ENCODE peak calls at places on chromosomes 6 and 20, in five cellular contexts. L is left ventricle myocardium inferior, R is sigmoid colon, A is brain microvascular endothelial cell, J is heart left ventricle. T is an unnamed sample. For H3K36me3, the result is how much of the 10 kb centered on the place peaks cover.

GRCh38 chr20:8131598-8132014 is 460 bp upstream of the PLCB1 start:
- DNase-seq in J (no peak), R (no peak), A (peak), L (no peak), T (no peak)

GRCh38 chr6:130578713-130579112 is 212.9 kb downstream of the TMEM200A start:
- DNase-seq in L (no peak), J (no peak), R (no peak), A (no peak), T (no peak)

GRCh38 chr6:18154507-18155272 is at the start of gene TPMT:
- DNase-seq in R (peak), J (peak), L (no peak), A (peak), T (no peak)

GRCh38 chr6:28907394-28907793 is 16.4 kb downstream of the TRIM27 start:
- DNase-seq in J (no peak), R (no peak), L (no peak), A (peak), T (no peak)

GRCh38 chr6:52570291-52570700 is 6.6 kb downstream of the TRAM2 start:
- DNase-seq in J (peak), A (no peak), R (peak), L (no peak), T (peak)

GRCh38 chr6:134123666-134124208 is 71.3 kb upstream of the SLC2A12 start:
- DNase-seq in R (no peak), L (no peak), J (no peak), A (peak), T (peak)

GRCh38 chr20:62148908-62149314 is 5.3 kb downstream of the SS18L1 start:
- DNase-seq in R (no peak), L (no peak), A (no peak), J (no peak), T (no peak)

GRCh38 chr6:24927234-24927955 is 8.4 kb downstream of the RIPOR2 start:
- DNase-seq in R (no peak), J (no peak), L (no peak), A (no peak), T (no peak)

GRCh38 chr20:5074050-5074674 is 45.6 kb downstream of the PCNA start:
- DNase-seq in L (no peak), R (no peak), A (no peak), J (no peak), T (no peak)

GRCh38 chr20:9166153-9166780 is 97.4 kb downstream of the PLCB4 start:
- DNase-seq in R (no peak), L (no peak), A (no peak), J (no peak), T (no peak)

GRCh38 chr6:61886608-61887259 is 399.3 kb downstream of the KHDRBS2 start:
- DNase-seq in J (no peak), L (no peak), A (no peak), R (no peak), T (no peak)

GRCh38 chr20:16158090-16158975 is 414.9 kb downstream of the KIF16B start:
- DNase-seq in A (no peak), L (no peak), R (no peak), J (no peak), T (no peak)
- H3K4me3 ChIP-seq in A (no peak), L (no peak), R (no peak), J (no peak), T (no peak)

GRCh38 chr6:107590378-107590777 is 100.5 kb downstream of the SOBP start:
- DNase-seq in J (no peak), A (no peak), L (no peak), R (no peak), T (no peak)
- TF ChIP-seq CTCF in J (no peak), A (no peak), L (no peak), R (no peak), T (no peak)

GRCh38 chr20:3199206-3199605 is 5.3 kb downstream of the DDRGK1 start:
- DNase-seq in J (no peak), A (no peak), L (no peak), R (no peak), T (no peak)
- H3K36me3 ChIP-seq in J (half or more), A (under half), L (half or more), R (under half), T (under half)

DNA sequence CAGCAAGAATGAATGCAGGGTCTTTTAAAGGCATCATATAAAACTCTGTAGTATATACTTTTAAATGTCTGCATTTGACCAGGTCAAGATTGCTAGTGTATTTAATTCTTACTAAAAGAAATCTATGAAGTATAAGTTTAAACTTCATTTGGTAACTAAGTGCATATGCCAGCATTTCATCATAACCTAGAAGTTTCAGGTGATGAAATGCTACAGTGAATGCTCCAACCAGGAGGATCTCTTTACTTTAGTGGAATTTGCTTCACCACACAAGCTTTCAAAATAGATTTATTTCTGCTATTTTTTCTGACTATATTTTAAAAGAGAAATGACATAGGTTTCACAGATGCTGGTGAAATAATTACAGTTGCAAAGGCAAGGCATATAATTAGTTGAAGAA is 141.9 kb downstream of the HIVEP2 start:
- DNase-seq in A (no peak), J (no peak), R (no peak), L (no peak), T (no peak)
- H3K4me3 ChIP-seq in A (no peak), J (no peak), R (no peak), L (no peak), T (no peak)

GRCh38 chr20:58378056-58378455 is 11.0 kb upstream of the VAPB start:
- DNase-seq in J (no peak), A (no peak), R (peak), L (no peak), T (no peak)

GRCh38 chr20:58375796-58376195 is 13.2 kb upstream of the VAPB start:
- DNase-seq in J (no peak), L (no peak), A (no peak), R (no peak), T (no peak)

GRCh38 chr20:58381627-58382026 is 7.4 kb upstream of the VAPB start:
- DNase-seq in R (no peak), J (no peak), A (no peak), L (no peak), T (no peak)

GRCh38 chr20:58377017-58377416 is 12.0 kb upstream of the VAPB start:
- DNase-seq in L (no peak), J (no peak), A (no peak), R (no peak), T (no peak)

GRCh38 chr20:58378704-58379103 is 10.3 kb upstream of the VAPB start:
- DNase-seq in A (no peak), R (no peak), L (no peak), J (no peak), T (no peak)
- TF ChIP-seq CTCF in A (peak), R (no peak), L (no peak), J (no peak), T (no peak)

GRCh38 chr6:157200117-157200516 is 123.2 kb downstream of the TMEM242 start:
- DNase-seq in A (no peak), R (no peak), L (no peak), J (no peak), T (no peak)
- H3K36me3 ChIP-seq in A (under half), R (under half), L (half or more), J (half or more), T (under half)

GRCh38 chr6:35310265-35310831 is 12.7 kb downstream of the DEF6 start:
- DNase-seq in J (no peak), R (no peak), L (no peak), A (no peak), T (no peak)
- H3K4me3 ChIP-seq in J (no peak), R (no peak), L (no peak), A (no peak), T (no peak)